ENCODE peak calls at places on chromosomes 6 and 20, in nine cellular contexts. One of them, this sample, is unnamed.

GRCh38 chr20:5845686-5846651 is 95.8 kb downstream of the SHLD1 start:
- DNase-seq in CD8-positive, alpha-beta T cell: no peak
- DNase-seq in Peyer's patch: no peak
- DNase-seq in GM23248: peak
- DNase-seq in right atrium auricular region: no peak
- DNase-seq in OCI-LY7: no peak
- DNase-seq in CD4-positive, alpha-beta memory T cell: peak
- DNase-seq in effector memory CD4-positive, alpha-beta T cell: no peak
- DNase-seq in right cardiac atrium: no peak
- DNase-seq in this sample: no peak

GRCh38 chr20:1418335-1418734 is 25.5 kb upstream of the FKBP1A start:
- DNase-seq in CD8-positive, alpha-beta T cell: no peak
- DNase-seq in Peyer's patch: no peak
- DNase-seq in GM23248: peak
- DNase-seq in right atrium auricular region: no peak
- DNase-seq in OCI-LY7: no peak
- DNase-seq in CD4-positive, alpha-beta memory T cell: no peak
- DNase-seq in effector memory CD4-positive, alpha-beta T cell: no peak
- DNase-seq in right cardiac atrium: no peak
- DNase-seq in this sample: no peak

GRCh38 chr20:58851969-58852458 is 502 bp upstream of the GNAS start:
- DNase-seq in CD8-positive, alpha-beta T cell: no peak
- DNase-seq in Peyer's patch: no peak
- DNase-seq in GM23248: no peak
- DNase-seq in right atrium auricular region: no peak
- DNase-seq in OCI-LY7: no peak
- DNase-seq in CD4-positive, alpha-beta memory T cell: no peak
- DNase-seq in effector memory CD4-positive, alpha-beta T cell: no peak
- DNase-seq in right cardiac atrium: no peak
- DNase-seq in this sample: no peak

GRCh38 chr6:11413728-11414127 is 123.8 kb upstream of the TMEM170B start:
- DNase-seq in CD8-positive, alpha-beta T cell: no peak
- DNase-seq in Peyer's patch: no peak
- DNase-seq in GM23248: peak
- DNase-seq in right atrium auricular region: no peak
- DNase-seq in OCI-LY7: no peak
- DNase-seq in CD4-positive, alpha-beta memory T cell: no peak
- DNase-seq in effector memory CD4-positive, alpha-beta T cell: no peak
- DNase-seq in right cardiac atrium: no peak
- DNase-seq in this sample: no peak

GRCh38 chr6:57158658-57159057 is 13.5 kb upstream of the BAG2 start:
- DNase-seq in CD8-positive, alpha-beta T cell: no peak
- DNase-seq in Peyer's patch: no peak
- DNase-seq in GM23248: peak
- DNase-seq in right atrium auricular region: no peak
- DNase-seq in OCI-LY7: no peak
- DNase-seq in CD4-positive, alpha-beta memory T cell: no peak
- DNase-seq in effector memory CD4-positive, alpha-beta T cell: no peak
- DNase-seq in right cardiac atrium: no peak
- DNase-seq in this sample: no peak

GRCh38 chr6:110068592-110068967 is 90.5 kb downstream of the GPR6 start:
- DNase-seq in CD8-positive, alpha-beta T cell: no peak
- DNase-seq in Peyer's patch: no peak
- DNase-seq in GM23248: no peak
- DNase-seq in right atrium auricular region: no peak
- DNase-seq in OCI-LY7: no peak
- DNase-seq in CD4-positive, alpha-beta memory T cell: no peak
- DNase-seq in effector memory CD4-positive, alpha-beta T cell: no peak
- DNase-seq in right cardiac atrium: no peak
- DNase-seq in this sample: no peak

GRCh38 chr6:32255212-32256153 is 31.6 kb upstream of the NOTCH4 start:
- DNase-seq in CD8-positive, alpha-beta T cell: peak
- DNase-seq in Peyer's patch: peak
- DNase-seq in GM23248: peak
- DNase-seq in right atrium auricular region: peak
- DNase-seq in OCI-LY7: no peak
- DNase-seq in CD4-positive, alpha-beta memory T cell: peak
- DNase-seq in effector memory CD4-positive, alpha-beta T cell: peak
- DNase-seq in right cardiac atrium: peak
- DNase-seq in this sample: no peak

GRCh38 chr6:72524011-72524645 is 97.7 kb upstream of the KCNQ5 start:
- DNase-seq in CD8-positive, alpha-beta T cell: no peak
- DNase-seq in Peyer's patch: no peak
- DNase-seq in GM23248: no peak
- DNase-seq in right atrium auricular region: no peak
- DNase-seq in OCI-LY7: no peak
- DNase-seq in CD4-positive, alpha-beta memory T cell: no peak
- DNase-seq in effector memory CD4-positive, alpha-beta T cell: no peak
- DNase-seq in right cardiac atrium: no peak
- DNase-seq in this sample: no peak

GRCh38 chr6:74939309-74939708 is 266.5 kb downstream of the COL12A1 start:
- DNase-seq in CD8-positive, alpha-beta T cell: no peak
- DNase-seq in Peyer's patch: no peak
- DNase-seq in GM23248: no peak
- DNase-seq in right atrium auricular region: no peak
- DNase-seq in OCI-LY7: no peak
- DNase-seq in CD4-positive, alpha-beta memory T cell: no peak
- DNase-seq in effector memory CD4-positive, alpha-beta T cell: no peak
- DNase-seq in right cardiac atrium: no peak
- DNase-seq in this sample: no peak

GRCh38 chr20:25600632-25601031 is 15.3 kb upstream of the NINL start:
- DNase-seq in CD8-positive, alpha-beta T cell: no peak
- DNase-seq in Peyer's patch: no peak
- DNase-seq in GM23248: no peak
- DNase-seq in right atrium auricular region: no peak
- DNase-seq in OCI-LY7: no peak
- DNase-seq in CD4-positive, alpha-beta memory T cell: no peak
- DNase-seq in effector memory CD4-positive, alpha-beta T cell: no peak
- DNase-seq in right cardiac atrium: no peak
- DNase-seq in this sample: no peak

GRCh38 chr6:141017941-141018340 is 1114.8 kb upstream of the GJE1 start:
- DNase-seq in CD8-positive, alpha-beta T cell: no peak
- DNase-seq in Peyer's patch: no peak
- DNase-seq in GM23248: no peak
- DNase-seq in right atrium auricular region: no peak
- DNase-seq in OCI-LY7: no peak
- DNase-seq in CD4-positive, alpha-beta memory T cell: no peak
- DNase-seq in effector memory CD4-positive, alpha-beta T cell: no peak
- DNase-seq in right cardiac atrium: no peak
- DNase-seq in this sample: no peak

GRCh38 chr20:60224914-60225313 is 266.7 kb downstream of the CDH26 start:
- DNase-seq in CD8-positive, alpha-beta T cell: no peak
- DNase-seq in Peyer's patch: no peak
- DNase-seq in GM23248: peak
- DNase-seq in right atrium auricular region: peak
- DNase-seq in OCI-LY7: peak
- DNase-seq in CD4-positive, alpha-beta memory T cell: no peak
- DNase-seq in effector memory CD4-positive, alpha-beta T cell: no peak
- DNase-seq in right cardiac atrium: no peak
- DNase-seq in this sample: no peak

GRCh38 chr6:137261393-137262154 is 42.4 kb upstream of the IFNGR1 start:
- DNase-seq in CD8-positive, alpha-beta T cell: no peak
- DNase-seq in Peyer's patch: no peak
- DNase-seq in GM23248: peak
- DNase-seq in right atrium auricular region: no peak
- DNase-seq in OCI-LY7: peak
- DNase-seq in CD4-positive, alpha-beta memory T cell: no peak
- DNase-seq in effector memory CD4-positive, alpha-beta T cell: no peak
- DNase-seq in right cardiac atrium: no peak
- DNase-seq in this sample: no peak

GRCh38 chr6:56549014-56549413 is 93.7 kb downstream of the DST start:
- DNase-seq in CD8-positive, alpha-beta T cell: no peak
- DNase-seq in Peyer's patch: no peak
- DNase-seq in GM23248: peak
- DNase-seq in right atrium auricular region: no peak
- DNase-seq in OCI-LY7: peak
- DNase-seq in CD4-positive, alpha-beta memory T cell: no peak
- DNase-seq in effector memory CD4-positive, alpha-beta T cell: no peak
- DNase-seq in right cardiac atrium: no peak
- DNase-seq in this sample: no peak

GRCh38 chr6:116512709-116513108 is 1.3 kb downstream of the CALHM5 start:
- DNase-seq in CD8-positive, alpha-beta T cell: no peak
- DNase-seq in Peyer's patch: no peak
- DNase-seq in GM23248: peak
- DNase-seq in right atrium auricular region: no peak
- DNase-seq in OCI-LY7: no peak
- DNase-seq in CD4-positive, alpha-beta memory T cell: no peak
- DNase-seq in effector memory CD4-positive, alpha-beta T cell: no peak
- DNase-seq in right cardiac atrium: no peak
- DNase-seq in this sample: no peak

GRCh38 chr6:116511424-116512131 is at the start of gene CALHM5:
- DNase-seq in CD8-positive, alpha-beta T cell: no peak
- DNase-seq in Peyer's patch: no peak
- DNase-seq in GM23248: peak
- DNase-seq in right atrium auricular region: peak
- DNase-seq in OCI-LY7: no peak
- DNase-seq in CD4-positive, alpha-beta memory T cell: no peak
- DNase-seq in effector memory CD4-positive, alpha-beta T cell: no peak
- DNase-seq in right cardiac atrium: peak
- DNase-seq in this sample: peak

GRCh38 chr6:116512155-116512559 is 718 bp downstream of the CALHM5 start:
- DNase-seq in CD8-positive, alpha-beta T cell: no peak
- DNase-seq in Peyer's patch: no peak
- DNase-seq in GM23248: peak
- DNase-seq in right atrium auricular region: no peak
- DNase-seq in OCI-LY7: no peak
- DNase-seq in CD4-positive, alpha-beta memory T cell: no peak
- DNase-seq in effector memory CD4-positive, alpha-beta T cell: no peak
- DNase-seq in right cardiac atrium: no peak
- DNase-seq in this sample: no peak

GRCh38 chr6:116514103-116514502 is 2.7 kb downstream of the CALHM5 start:
- DNase-seq in CD8-positive, alpha-beta T cell: no peak
- DNase-seq in Peyer's patch: no peak
- DNase-seq in GM23248: no peak
- DNase-seq in right atrium auricular region: no peak
- DNase-seq in OCI-LY7: no peak
- DNase-seq in CD4-positive, alpha-beta memory T cell: no peak
- DNase-seq in effector memory CD4-positive, alpha-beta T cell: no peak
- DNase-seq in right cardiac atrium: no peak
- DNase-seq in this sample: no peak

GRCh38 chr6:116513224-116513875 is 1.9 kb downstream of the CALHM5 start:
- DNase-seq in CD8-positive, alpha-beta T cell: no peak
- DNase-seq in Peyer's patch: no peak
- DNase-seq in GM23248: peak
- DNase-seq in right atrium auricular region: no peak
- DNase-seq in OCI-LY7: no peak
- DNase-seq in CD4-positive, alpha-beta memory T cell: no peak
- DNase-seq in effector memory CD4-positive, alpha-beta T cell: no peak
- DNase-seq in right cardiac atrium: no peak
- DNase-seq in this sample: no peak
- H3K4me3 ChIP-seq in CD8-positive, alpha-beta T cell: no peak
- H3K4me3 ChIP-seq in Peyer's patch: no peak
- H3K4me3 ChIP-seq in GM23248: peak
- H3K4me3 ChIP-seq in right atrium auricular region: peak
- H3K4me3 ChIP-seq in OCI-LY7: no peak
- H3K4me3 ChIP-seq in CD4-positive, alpha-beta memory T cell: no peak
- H3K4me3 ChIP-seq in effector memory CD4-positive, alpha-beta T cell: no peak
- H3K4me3 ChIP-seq in right cardiac atrium: peak
- H3K4me3 ChIP-seq in this sample: peak

GRCh38 chr20:21607971-21608735 is 94.3 kb upstream of the NKX2-2 start:
- DNase-seq in CD8-positive, alpha-beta T cell: no peak
- DNase-seq in Peyer's patch: no peak
- DNase-seq in GM23248: no peak
- DNase-seq in right atrium auricular region: no peak
- DNase-seq in OCI-LY7: no peak
- DNase-seq in CD4-positive, alpha-beta memory T cell: no peak
- DNase-seq in effector memory CD4-positive, alpha-beta T cell: no peak
- DNase-seq in right cardiac atrium: peak
- DNase-seq in this sample: no peak
- H3K4me3 ChIP-seq in CD8-positive, alpha-beta T cell: no peak
- H3K4me3 ChIP-seq in Peyer's patch: no peak
- H3K4me3 ChIP-seq in GM23248: no peak
- H3K4me3 ChIP-seq in right atrium auricular region: no peak
- H3K4me3 ChIP-seq in OCI-LY7: no peak
- H3K4me3 ChIP-seq in CD4-positive, alpha-beta memory T cell: no peak
- H3K4me3 ChIP-seq in effector memory CD4-positive, alpha-beta T cell: no peak
- H3K4me3 ChIP-seq in right cardiac atrium: no peak
- H3K4me3 ChIP-seq in this sample: no peak

DNA sequence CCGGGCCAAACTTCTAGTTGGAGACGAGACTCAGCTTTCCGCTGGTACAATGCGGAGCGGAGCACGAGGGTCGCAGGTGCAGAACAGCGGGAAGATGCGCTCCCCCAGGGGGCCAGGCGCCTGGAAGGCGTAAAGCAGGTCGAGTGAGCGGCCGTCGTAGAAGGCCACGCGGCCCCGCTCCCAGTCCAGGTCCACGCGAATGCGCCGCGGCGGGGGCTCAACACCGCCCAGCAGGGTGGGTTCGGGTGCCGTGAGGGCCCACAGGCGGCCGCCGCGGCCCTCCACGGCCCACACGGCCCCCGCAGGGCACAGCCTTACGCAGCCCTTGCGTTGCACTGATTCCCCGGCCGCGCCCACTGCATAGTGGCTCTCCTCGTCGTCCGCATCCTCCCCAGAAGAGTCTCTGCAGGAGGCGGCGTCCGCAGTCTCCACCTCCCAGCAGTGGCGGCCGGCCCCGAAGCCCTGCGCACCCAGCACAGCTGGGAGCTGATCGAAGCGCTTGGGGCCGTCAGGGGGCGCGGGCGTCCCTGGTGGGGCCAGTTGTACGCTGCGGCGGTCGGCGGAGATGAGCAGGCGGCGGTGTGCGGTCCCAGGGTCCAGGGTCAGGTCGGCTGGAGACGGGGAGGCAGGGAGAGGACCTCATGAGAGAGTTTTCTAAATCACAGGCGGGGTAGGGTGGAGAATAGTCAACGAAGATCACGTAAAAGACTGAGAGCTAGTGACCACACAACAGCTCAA is 4.3 kb downstream of the PPP1R11 start:
- DNase-seq in CD8-positive, alpha-beta T cell: peak
- DNase-seq in Peyer's patch: no peak
- DNase-seq in GM23248: peak
- DNase-seq in right atrium auricular region: no peak
- DNase-seq in OCI-LY7: no peak
- DNase-seq in CD4-positive, alpha-beta memory T cell: no peak
- DNase-seq in effector memory CD4-positive, alpha-beta T cell: no peak
- DNase-seq in right cardiac atrium: peak
- DNase-seq in this sample: no peak
- H3K4me3 ChIP-seq in CD8-positive, alpha-beta T cell: no peak
- H3K4me3 ChIP-seq in Peyer's patch: no peak
- H3K4me3 ChIP-seq in GM23248: peak
- H3K4me3 ChIP-seq in right atrium auricular region: no peak
- H3K4me3 ChIP-seq in OCI-LY7: no peak
- H3K4me3 ChIP-seq in CD4-positive, alpha-beta memory T cell: no peak
- H3K4me3 ChIP-seq in effector memory CD4-positive, alpha-beta T cell: no peak
- H3K4me3 ChIP-seq in right cardiac atrium: peak
- H3K4me3 ChIP-seq in this sample: peak

DNA sequence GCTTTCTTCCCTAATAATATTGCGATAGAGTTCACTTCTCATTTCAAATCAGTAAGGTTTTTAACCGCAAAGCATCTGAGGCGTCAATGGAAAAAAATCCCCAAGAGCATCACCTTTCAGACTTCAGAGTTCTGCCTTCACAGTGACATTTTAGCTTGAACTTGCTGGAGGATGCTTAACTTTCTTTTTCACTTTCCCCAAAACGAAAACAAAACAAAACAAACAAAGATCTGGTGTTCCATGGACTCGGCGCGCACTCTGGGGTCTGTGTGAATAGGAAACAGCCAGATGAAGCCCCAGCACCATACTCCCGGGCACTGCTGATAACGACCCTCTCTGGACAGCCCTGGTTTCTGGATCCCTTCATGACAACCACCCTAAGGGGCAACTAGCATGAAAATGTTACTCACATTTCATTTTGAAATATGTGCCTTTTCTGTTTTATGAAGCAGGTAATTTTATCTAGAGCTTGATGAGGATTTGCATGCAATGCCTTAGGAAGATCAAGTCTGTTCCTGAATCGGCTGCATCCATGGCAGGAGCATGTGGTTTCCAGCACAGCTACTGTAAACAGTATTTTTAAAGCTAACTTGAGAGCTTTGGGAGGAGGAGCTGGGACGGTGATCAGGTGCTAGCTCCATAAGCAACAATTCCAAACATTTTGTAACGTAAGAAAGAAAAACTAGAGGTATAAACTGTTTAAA is 44.5 kb downstream of the RAMACL start:
- DNase-seq in CD8-positive, alpha-beta T cell: no peak
- DNase-seq in Peyer's patch: peak
- DNase-seq in GM23248: no peak
- DNase-seq in right atrium auricular region: no peak
- DNase-seq in OCI-LY7: no peak
- DNase-seq in CD4-positive, alpha-beta memory T cell: peak
- DNase-seq in effector memory CD4-positive, alpha-beta T cell: no peak
- DNase-seq in right cardiac atrium: no peak
- DNase-seq in this sample: no peak
- H3K4me3 ChIP-seq in CD8-positive, alpha-beta T cell: no peak
- H3K4me3 ChIP-seq in Peyer's patch: no peak
- H3K4me3 ChIP-seq in GM23248: no peak
- H3K4me3 ChIP-seq in right atrium auricular region: no peak
- H3K4me3 ChIP-seq in OCI-LY7: no peak
- H3K4me3 ChIP-seq in CD4-positive, alpha-beta memory T cell: no peak
- H3K4me3 ChIP-seq in effector memory CD4-positive, alpha-beta T cell: no peak
- H3K4me3 ChIP-seq in right cardiac atrium: peak
- H3K4me3 ChIP-seq in this sample: no peak